ENCODE peak calls at places on chromosomes 5 and 9, in eight cellular contexts. D is stromal cell of bone marrow; J is NCI-H1436; V is NCI-H774; S is PC-3; O is breast epithelium; F is CD4-positive, CD25-positive, alpha-beta regulatory T cell; T is COLO829. U is an unnamed sample.

GRCh38 chr5:7759257-7759871 is 91.6 kb downstream of the CFAP90 start:
- DNase-seq in D (no peak), J (peak; percentile 47), V (no peak), S (no peak), O (no peak), F (no peak), T (no peak), U (no peak)

GRCh38 chr5:20536339-20536738 is 548.3 kb upstream of the CDH18 start:
- DNase-seq in D (no peak), J (no peak), V (no peak), S (no peak), O (no peak), F (no peak), T (no peak), U (no peak)

GRCh38 chr9:6667633-6668280 is 22.2 kb upstream of the GLDC start:
- DNase-seq in D (peak; percentile 12), J (no peak), V (no peak), S (peak; percentile 26), O (no peak), F (no peak), T (peak; percentile 50), U (no peak)

GRCh38 chr5:81802020-81802419 is 51.1 kb upstream of the SSBP2 start:
- DNase-seq in D (no peak), J (no peak), V (no peak), S (no peak), O (no peak), F (no peak), T (no peak), U (no peak)

GRCh38 chr9:128249914-128250838 is 25.6 kb downstream of the GOLGA2 start:
- DNase-seq in D (no peak), J (no peak), V (no peak), S (peak; percentile 57), O (peak; percentile 93), F (peak; percentile 98), T (peak; percentile 97), U (no peak)

GRCh38 chr9:74001382-74001781 is 495.8 kb upstream of the RORB start:
- DNase-seq in D (no peak), J (no peak), V (no peak), S (no peak), O (no peak), F (no peak), T (no peak), U (no peak)

GRCh38 chr5:102077920-102078319 is 218.2 kb downstream of the SLCO4C1 start:
- DNase-seq in D (no peak), J (no peak), V (no peak), S (no peak), O (no peak), F (no peak), T (no peak), U (no peak)

GRCh38 chr5:14665110-14665822 is 748 bp downstream of the OTULIN start:
- DNase-seq in D (no peak), J (no peak), V (no peak), S (peak; percentile 59), O (no peak), F (no peak), T (no peak), U (no peak)

GRCh38 chr5:1172670-1173404 is 28.6 kb upstream of the SLC6A19 start:
- DNase-seq in D (no peak), J (no peak), V (no peak), S (no peak), O (no peak), F (no peak), T (no peak), U (no peak)

GRCh38 chr9:76618762-76619161 is 145.5 kb upstream of the PCA3 start:
- DNase-seq in D (peak; percentile 60), J (no peak), V (no peak), S (no peak), O (no peak), F (no peak), T (no peak), U (no peak)

GRCh38 chr5:139908749-139909148 is 113.1 kb downstream of the PSD2 start:
- DNase-seq in D (peak; percentile 28), J (no peak), V (no peak), S (no peak), O (no peak), F (no peak), T (no peak), U (no peak)

GRCh38 chr5:172450861-172451695 is 3.2 kb downstream of the SH3PXD2B start:
- DNase-seq in D (no peak), J (no peak), V (no peak), S (peak; percentile 35), O (no peak), F (no peak), T (no peak), U (no peak)

GRCh38 chr9:38153152-38153909 is 84.3 kb upstream of the SHB start:
- DNase-seq in D (no peak), J (no peak), V (no peak), S (no peak), O (no peak), F (no peak), T (no peak), U (no peak)

GRCh38 chr9:88773627-88774244 is 217.5 kb upstream of the S1PR3 start:
- DNase-seq in D (no peak), J (no peak), V (no peak), S (no peak), O (no peak), F (no peak), T (no peak), U (no peak)

GRCh38 chr9:18554244-18554643 is 80.3 kb downstream of the ADAMTSL1 start:
- DNase-seq in D (no peak), J (no peak), V (no peak), S (peak; percentile 46), O (no peak), F (no peak), T (no peak), U (no peak)

U was measured in AG04450.